ENCODE peak calls at places on chromosomes 12 and 14, in seven cellular contexts. F, B, M, C, W, Z and X are unnamed samples.

GRCh38 chr14:22531451-22532344 is 57.3 kb downstream of the DAD1 start:
- DNase-seq in M (no peak), W (no peak), B (no peak), C (no peak), Z (no peak), F (no peak), X (no peak)

GRCh38 chr14:73718742-73719251 is 4.6 kb upstream of the PNMA1 start:
- DNase-seq in B (no peak), F (no peak), Z (no peak), W (no peak), C (peak; percentile 78), M (peak; percentile 85), X (peak; percentile 80)

GRCh38 chr12:66052988-66053615 is 77.4 kb downstream of the LLPH start:
- DNase-seq in Z (no peak), M (no peak), B (no peak), W (no peak), C (no peak), F (no peak), X (no peak)

GRCh38 chr12:104285740-104286537 is 17.6 kb upstream of the EID3 start:
- DNase-seq in B (no peak), F (no peak), W (no peak), M (no peak), Z (no peak), C (no peak), X (no peak)

GRCh38 chr12:180445-180844 is 33.5 kb downstream of the SLC6A12 start:
- DNase-seq in M (no peak), B (no peak), C (no peak), Z (no peak), W (peak; percentile 28), F (peak; percentile 89), X (peak; percentile 74)

GRCh38 chr14:92945544-92945943 is 22.6 kb downstream of the CHGA start:
- DNase-seq in M (no peak), Z (no peak), C (no peak), W (no peak), F (no peak), B (no peak), X (no peak)

GRCh38 chr12:124883263-124883876 is 19.7 kb upstream of the SCARB1 start:
- DNase-seq in B (no peak), M (no peak), F (peak; percentile 34), C (no peak), W (no peak), Z (no peak), X (peak; percentile 70)

GRCh38 chr12:119594772-119595445 is 1.3 kb downstream of the TMEM233 start:
- DNase-seq in W (no peak), M (no peak), B (no peak), C (no peak), F (no peak), Z (peak; percentile 68), X (no peak)

GRCh38 chr14:87712386-87713113 is 280.4 kb downstream of the GALC start:
- DNase-seq in M (no peak), Z (no peak), F (no peak), C (no peak), B (no peak), W (no peak), X (no peak)

GRCh38 chr12:37548266-37548805 is 768.2 kb upstream of the ALG10B start:
- DNase-seq in B (no peak), M (no peak), W (no peak), F (no peak), C (no peak), Z (no peak), X (no peak)

GRCh38 chr12:49231881-49232650 is 32.8 kb upstream of the TUBA1C start:
- DNase-seq in B (no peak), Z (no peak), F (no peak), M (no peak), C (peak; percentile 31), W (no peak), X (no peak)

GRCh38 chr14:24426150-24426911 is 3.1 kb downstream of the CBLN3 start:
- DNase-seq in C (no peak), F (no peak), Z (no peak), B (no peak), M (no peak), W (no peak), X (no peak)

GRCh38 chr12:19884081-19884480 is 444.8 kb downstream of the AEBP2 start:
- DNase-seq in B (no peak), F (no peak), M (no peak), W (no peak), Z (no peak), C (no peak), X (no peak)

GRCh38 chr12:93519859-93520258 is 52.5 kb downstream of the MRPL42 start:
- DNase-seq in W (no peak), M (no peak), B (no peak), F (no peak), Z (no peak), C (no peak), X (no peak)

GRCh38 chr12:90940872-90941499 is 14.0 kb downstream of the CCER1 start:
- DNase-seq in M (no peak), W (peak; percentile 11), C (no peak), Z (no peak), F (peak; percentile 70), B (no peak), X (no peak)

GRCh38 chr14:105299654-105300541 is 903 bp downstream of the BRF1 start:
- DNase-seq in M (no peak), Z (peak; percentile 62), C (peak; percentile 48), B (no peak), F (peak; percentile 37), W (no peak), X (no peak)

GRCh38 chr12:69657376-69658137 is 41.5 kb downstream of the BEST3 start:
- DNase-seq in M (no peak), W (peak; percentile 57), C (no peak), F (no peak), B (no peak), Z (no peak), X (peak; percentile 83)

GRCh38 chr12:2317819-2318218 is 265.0 kb downstream of the CACNA1C start:
- DNase-seq in M (no peak), F (no peak), Z (no peak), W (no peak), B (no peak), C (no peak), X (no peak)

GRCh38 chr12:57142121-57142520 is 5.3 kb downstream of the LRP1-AS start:
- DNase-seq in C (peak; percentile 68), F (no peak), B (no peak), W (peak; percentile 43), Z (no peak), M (peak; percentile 74), X (no peak)

GRCh38 chr12:122646568-122647220 is 56.5 kb downstream of the HCAR2 start:
- DNase-seq in F (peak; percentile 99), B (no peak), C (no peak), M (no peak), W (no peak), Z (no peak), X (no peak)

GRCh38 chr14:92287987-92288386 is 35.0 kb upstream of the SLC24A4 start:
- DNase-seq in Z (no peak), C (no peak), M (no peak), F (no peak), B (no peak), W (no peak), X (no peak)

GRCh38 chr14:90831821-90832220 is 15.6 kb upstream of the TTC7B start:
- DNase-seq in Z (no peak), F (no peak), W (no peak), M (peak; percentile 19), C (no peak), B (no peak), X (no peak)

GRCh38 chr14:32998433-32998832 is 59.8 kb downstream of the NPAS3 start:
- DNase-seq in Z (no peak), F (no peak), C (no peak), W (no peak), M (no peak), B (no peak), X (no peak)

GRCh38 chr12:126347421-126347820 is 1282.2 kb downstream of the AACS start:
- DNase-seq in W (no peak), Z (no peak), F (peak; percentile 21), C (no peak), B (no peak), M (no peak), X (no peak)

GRCh38 chr14:44895716-44896115 is 66.0 kb downstream of the KLHL28 start:
- DNase-seq in C (no peak), F (no peak), W (no peak), Z (no peak), M (no peak), B (no peak), X (no peak)

GRCh38 chr12:40238221-40238902 is 13.6 kb downstream of the LRRK2 start:
- DNase-seq in C (no peak), F (no peak), W (no peak), M (no peak), B (no peak), Z (no peak), X (no peak)

GRCh38 chr12:87117516-87117915 is 861.3 kb upstream of the MGAT4C start:
- DNase-seq in C (no peak), F (no peak), B (no peak), W (no peak), Z (no peak), M (no peak), X (no peak)

GRCh38 chr12:3317481-3317815 is 173.6 kb upstream of the PRMT8 start:
- DNase-seq in F (no peak), W (no peak), C (no peak), M (no peak), B (no peak), Z (no peak), X (no peak)

GRCh38 chr12:115337693-115338543 is 653.9 kb upstream of the TBX3 start:
- DNase-seq in B (no peak), F (no peak), C (peak; percentile 42), M (no peak), Z (no peak), W (no peak), X (peak; percentile 92)
- TF ChIP-seq POLR2A in B (no peak), F (no peak), C (no peak), M (no peak), Z (no peak), W (no peak), X (no peak)

GRCh38 chr14:55125403-55125802 is 3.6 kb upstream of the LGALS3 start:
- DNase-seq in Z (no peak), W (no peak), C (no peak), M (no peak), F (peak; percentile 89), B (no peak), X (peak; percentile 41)
- TF ChIP-seq POLR2A in Z (no peak), W (no peak), C (no peak), M (no peak), F (no peak), B (no peak), X (no peak)

GRCh38 chr12:71662861-71663560 is 637 bp downstream of the ZFC3H1 start:
- DNase-seq in Z (peak; percentile 70), F (peak; percentile 78), C (peak; percentile 52), W (peak; percentile 41), B (peak; percentile 63), M (peak; percentile 74), X (peak; percentile 70)
- TF ChIP-seq POLR2A in Z (no peak), F (no peak), C (no peak), W (no peak), B (no peak), M (no peak), X (no peak)

GRCh38 chr12:14938301-14938700 is at the start of gene ERP27:
- DNase-seq in C (no peak), F (no peak), M (no peak), W (no peak), B (no peak), Z (no peak), X (no peak)
- TF ChIP-seq POLR2A in C (no peak), F (no peak), M (no peak), W (no peak), B (no peak), Z (no peak), X (no peak)